ENCODE peak calls at places on chromosomes 5 and 9, in eight cellular contexts. X, W, S, O, J, C, A and L are unnamed samples.

GRCh38 chr5:94640176-94640575 is 21.7 kb downstream of the SLF1 start:
- DNase-seq in A (no peak), W (no peak), J (no peak), O (no peak), S (no peak), X (no peak), C (no peak), L (no peak)

GRCh38 chr5:1901081-1901480 is 18.4 kb upstream of the IRX4 start:
- DNase-seq in A (no peak), X (no peak), O (no peak), C (no peak), J (no peak), S (no peak), W (peak), L (no peak)

GRCh38 chr9:32782476-32783167 is 718 bp upstream of the TMEM215 start:
- DNase-seq in O (no peak), C (no peak), W (no peak), J (no peak), X (no peak), A (no peak), S (no peak), L (no peak)

GRCh38 chr5:14922456-14922855 is 50.9 kb upstream of the ANKH start:
- DNase-seq in X (no peak), A (no peak), S (no peak), O (no peak), C (no peak), J (no peak), W (no peak), L (no peak)

GRCh38 chr5:177355868-177356168 is 1.9 kb upstream of the RGS14 start:
- DNase-seq in J (no peak), S (no peak), X (no peak), O (no peak), A (no peak), C (no peak), W (no peak), L (no peak)

GRCh38 chr9:581673-582497 is 259.6 kb upstream of the DMRT1 start:
- DNase-seq in J (no peak), A (no peak), W (no peak), X (no peak), O (no peak), S (no peak), C (peak), L (peak)

GRCh38 chr5:160922311-160922710 is 70.3 kb upstream of the ATP10B start:
- DNase-seq in C (no peak), W (no peak), O (no peak), X (no peak), J (no peak), S (no peak), A (no peak), L (no peak)

GRCh38 chr5:146340260-146341081 is 1.8 kb downstream of the POU4F3 start:
- DNase-seq in O (no peak), A (peak), X (no peak), J (peak), W (peak), C (no peak), S (peak), L (peak)

GRCh38 chr5:67842806-67843205 is 372.8 kb upstream of the PIK3R1 start:
- DNase-seq in J (no peak), W (peak), A (no peak), O (no peak), C (no peak), X (no peak), S (no peak), L (no peak)

GRCh38 chr9:12640021-12640587 is 53.1 kb upstream of the TYRP1 start:
- DNase-seq in S (no peak), A (peak), X (no peak), O (no peak), W (peak), C (peak), J (no peak), L (peak)

GRCh38 chr5:16992006-16992405 is 55.9 kb upstream of the MYO10 start:
- DNase-seq in S (no peak), J (no peak), C (no peak), X (no peak), W (peak), O (no peak), A (no peak), L (no peak)
- H3K4me3 ChIP-seq in S (no peak), J (no peak), C (no peak), X (no peak), W (no peak), O (no peak), A (no peak), L (no peak)

GRCh38 chr9:128685022-128685332 is 4.0 kb upstream of the SET start:
- DNase-seq in A (no peak), J (no peak), O (no peak), X (no peak), S (no peak), W (no peak), C (no peak), L (peak)
- H3K4me3 ChIP-seq in A (peak), J (peak), O (peak), X (peak), S (peak), W (peak), C (peak), L (peak)

GRCh38 chr5:171418982-171419662 is at the start of gene FGF18:
- DNase-seq in O (peak), A (peak), S (peak), C (peak), W (peak), X (no peak), J (peak), L (peak)
- H3K4me3 ChIP-seq in O (peak), A (peak), S (peak), C (peak), W (peak), X (peak), J (peak), L (peak)

GRCh38 chr9:72443855-72444254 is 77.6 kb upstream of the TMC1 start:
- DNase-seq in S (peak), X (no peak), J (no peak), O (no peak), C (no peak), W (no peak), A (no peak), L (no peak)

GRCh38 chr9:72442212-72442607 is 77.2 kb upstream of the ZFAND5 start:
- DNase-seq in A (no peak), S (no peak), J (no peak), X (no peak), O (no peak), C (peak), W (peak), L (no peak)

GRCh38 chr9:72445291-72446000 is 76.0 kb upstream of the TMC1 start:
- DNase-seq in W (no peak), O (no peak), J (no peak), C (no peak), S (no peak), X (no peak), A (no peak), L (no peak)

GRCh38 chr9:72441296-72442211 is 76.5 kb upstream of the ZFAND5 start:
- DNase-seq in O (no peak), A (no peak), C (no peak), W (peak), J (no peak), X (no peak), S (no peak), L (no peak)

GRCh38 chr9:72444436-72444835 is 77.0 kb upstream of the TMC1 start:
- DNase-seq in S (no peak), C (no peak), A (no peak), W (no peak), J (no peak), O (no peak), X (no peak), L (no peak)
- H3K4me3 ChIP-seq in S (no peak), C (no peak), A (no peak), W (no peak), J (no peak), O (no peak), X (no peak), L (no peak)

DNA sequence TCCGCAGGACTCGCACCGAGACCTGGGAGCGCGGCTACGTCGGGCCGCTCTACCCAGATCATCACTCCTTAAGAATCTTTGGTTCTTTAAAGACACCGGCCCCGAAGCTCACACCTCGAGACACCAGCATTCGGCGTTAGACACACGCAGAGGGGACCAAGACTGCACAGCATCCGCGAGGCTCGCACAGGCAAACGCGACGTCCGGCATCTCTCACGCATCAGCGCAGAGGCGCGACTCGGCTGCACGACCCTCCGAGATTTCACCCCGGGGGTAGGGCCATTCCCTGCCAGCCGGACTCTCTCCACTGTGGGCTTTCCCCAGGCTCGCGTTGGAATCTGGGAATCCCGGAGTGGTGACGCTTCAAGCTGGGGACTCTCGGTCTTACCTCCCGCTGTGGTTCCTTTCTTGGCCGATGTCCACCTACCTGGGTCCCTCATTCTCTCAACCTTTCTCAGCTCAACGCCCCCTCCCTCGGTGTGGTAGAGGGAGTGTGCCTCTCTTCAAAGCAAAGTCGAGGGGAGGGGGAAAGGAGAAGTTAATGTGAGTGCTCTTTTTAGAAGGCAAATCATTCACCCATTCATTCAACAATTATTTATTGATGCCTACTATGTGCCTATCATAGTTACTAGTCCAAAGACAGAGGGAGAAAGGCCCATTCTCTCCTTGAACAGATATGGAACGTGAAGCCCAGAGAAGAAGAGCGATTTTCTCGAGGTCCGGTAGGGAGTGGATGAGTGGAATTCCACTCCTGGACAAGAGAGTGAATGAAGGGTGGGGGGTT is 1.3 kb upstream of the HAND1 start:
- DNase-seq in J (no peak), X (no peak), A (no peak), C (no peak), O (no peak), S (no peak), W (no peak), L (no peak)
- H3K4me3 ChIP-seq in J (peak), X (no peak), A (peak), C (no peak), O (peak), S (no peak), W (no peak), L (no peak)

GRCh38 chr5:173245319-173246134 is 10.5 kb upstream of the NKX2-5 start:
- DNase-seq in X (no peak), S (no peak), A (no peak), W (no peak), C (no peak), J (peak), O (no peak), L (no peak)
- H3K4me3 ChIP-seq in X (no peak), S (no peak), A (no peak), W (no peak), C (no peak), J (peak), O (no peak), L (no peak)

GRCh38 chr9:5626727-5627634 is 1.9 kb upstream of the RIC1 start:
- DNase-seq in A (no peak), O (peak), S (peak), X (no peak), C (no peak), W (peak), J (peak), L (peak)
- H3K4me3 ChIP-seq in A (no peak), O (peak), S (peak), X (no peak), C (peak), W (peak), J (peak), L (peak)

DNA sequence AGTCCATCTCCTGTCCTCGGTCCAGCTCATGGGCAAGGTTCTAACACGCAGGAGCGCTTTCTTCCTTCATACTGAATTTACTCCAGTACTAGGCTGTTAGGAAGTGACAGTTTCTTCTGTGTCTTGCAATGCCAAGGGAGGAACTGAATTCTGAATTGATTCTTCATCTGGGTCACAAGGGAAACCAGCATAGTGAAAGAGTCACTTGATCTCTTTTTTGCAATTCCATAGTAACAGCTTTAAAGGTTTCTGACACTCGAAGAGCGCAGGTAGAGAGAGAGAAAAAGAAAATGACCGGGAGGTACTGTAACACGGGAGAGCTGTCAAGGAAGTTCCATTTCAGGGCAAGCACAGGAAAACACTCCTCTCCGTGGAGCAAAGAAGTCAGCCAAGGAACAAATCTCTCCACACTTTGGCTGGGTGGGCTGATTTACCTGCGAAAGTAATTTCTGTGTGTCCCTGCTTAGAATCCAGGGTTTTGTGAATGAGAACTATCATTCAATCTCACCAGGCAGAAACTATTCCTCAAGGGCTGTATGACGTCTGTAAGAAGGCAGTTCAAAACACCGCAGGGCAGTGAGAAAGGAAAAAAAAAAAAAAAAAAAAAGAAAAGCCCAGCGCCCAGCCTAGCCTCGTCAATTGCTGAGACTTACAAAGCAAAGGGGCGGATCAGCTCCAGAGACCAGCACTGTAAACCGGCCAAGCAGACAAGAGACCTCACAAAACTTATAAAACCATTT is 617.8 kb downstream of the PDE4D start:
- DNase-seq in J (peak), X (no peak), W (peak), A (peak), C (no peak), O (peak), S (no peak), L (no peak)
- H3K4me3 ChIP-seq in J (peak), X (peak), W (peak), A (peak), C (no peak), O (peak), S (no peak), L (no peak)

GRCh38 chr9:77600810-77601209 is 47.3 kb downstream of the GNA14 start:
- DNase-seq in S (no peak), C (no peak), A (no peak), W (no peak), J (no peak), X (no peak), O (no peak), L (no peak)
- H3K4me3 ChIP-seq in S (no peak), C (no peak), A (no peak), W (no peak), J (no peak), X (no peak), O (no peak), L (no peak)

GRCh38 chr5:135697959-135698345 is 119.2 kb upstream of the CXCL14 start:
- DNase-seq in A (no peak), W (no peak), J (no peak), X (no peak), C (no peak), O (no peak), S (no peak), L (no peak)

GRCh38 chr5:135695656-135696055 is 116.9 kb upstream of the CXCL14 start:
- DNase-seq in O (no peak), W (no peak), X (no peak), S (no peak), A (no peak), C (no peak), J (no peak), L (no peak)

GRCh38 chr5:135697251-135697958 is 118.6 kb upstream of the CXCL14 start:
- DNase-seq in O (no peak), A (no peak), C (no peak), S (no peak), W (no peak), X (no peak), J (no peak), L (no peak)

GRCh38 chr5:135694906-135695305 is 116.1 kb upstream of the CXCL14 start:
- DNase-seq in X (no peak), C (no peak), W (no peak), O (no peak), A (no peak), J (no peak), S (no peak), L (no peak)

GRCh38 chr5:135696317-135696716 is 117.5 kb upstream of the CXCL14 start:
- DNase-seq in W (no peak), A (no peak), S (no peak), J (no peak), C (no peak), O (no peak), X (no peak), L (no peak)
- H3K4me3 ChIP-seq in W (no peak), A (no peak), S (no peak), J (no peak), C (no peak), O (no peak), X (no peak), L (no peak)